ENCODE peak calls at places on chromosome 6, in six cellular contexts. N is body of pancreas, X is uterus, L is testis, A is transverse colon, O is prostate gland. C is an unnamed sample.
A peak's percentile ranks its signal among the peaks of the same experiment; 100 is the strongest.

GRCh38 chr6:149852180-149852579 is 12.0 kb downstream of the LRP11 start:
- DNase-seq in N (no peak), X (no peak), L (no peak), A (no peak), O (no peak), C (peak; percentile 62)

GRCh38 chr6:10422282-10423034 is 7.6 kb upstream of the TFAP2A start:
- DNase-seq in N (no peak), X (no peak), L (no peak), A (no peak), O (no peak), C (no peak)

GRCh38 chr6:112205521-112206458 is 48.6 kb downstream of the LAMA4 start:
- DNase-seq in N (no peak), X (no peak), L (no peak), A (no peak), O (no peak), C (peak; percentile 45)

GRCh38 chr6:106163446-106163965 is 77.4 kb downstream of the PRDM1 start:
- DNase-seq in N (peak; percentile 47), X (peak; percentile 18), L (peak; percentile 18), A (peak; percentile 52), O (no peak), C (peak; percentile 76)

GRCh38 chr6:113049190-113049589 is 702.1 kb downstream of the RFPL4B start:
- DNase-seq in N (no peak), X (no peak), L (no peak), A (no peak), O (no peak), C (peak; percentile 41)

GRCh38 chr6:27176096-27176495 is 71.4 kb upstream of the PRSS16 start:
- DNase-seq in N (no peak), X (no peak), L (no peak), A (no peak), O (no peak), C (peak; percentile 67)

GRCh38 chr6:3088446-3088845 is 20.2 kb downstream of the RIPK1 start:
- DNase-seq in N (no peak), X (no peak), L (no peak), A (no peak), O (no peak), C (peak; percentile 11)

GRCh38 chr6:50842446-50842845 is 23.8 kb downstream of the TFAP2B start:
- DNase-seq in N (no peak), X (no peak), L (no peak), A (no peak), O (no peak), C (no peak)

GRCh38 chr6:107444277-107444676 is 15.1 kb downstream of the PDSS2 start:
- DNase-seq in N (no peak), X (no peak), L (no peak), A (no peak), O (no peak), C (peak; percentile 15)

GRCh38 chr6:111803804-111804203 is 69.4 kb downstream of the FYN start:
- DNase-seq in N (no peak), X (no peak), L (no peak), A (no peak), O (no peak), C (peak; percentile 90)

GRCh38 chr6:15523679-15524630 is 138.9 kb downstream of the DTNBP1 start:
- DNase-seq in N (no peak), X (peak; percentile 13), L (peak; percentile 10), A (no peak), O (no peak), C (no peak)

GRCh38 chr6:39084506-39084905 is 30.5 kb downstream of the SAYSD1 start:
- DNase-seq in N (no peak), X (no peak), L (no peak), A (no peak), O (no peak), C (no peak)

GRCh38 chr6:82863771-82864170 is 201.9 kb downstream of the UBE3D start:
- DNase-seq in N (no peak), X (no peak), L (no peak), A (no peak), O (no peak), C (no peak)

GRCh38 chr6:7727951-7728854 is 2.3 kb downstream of the BMP6 start:
- DNase-seq in N (no peak), X (no peak), L (peak; percentile 37), A (peak; percentile 38), O (no peak), C (no peak)

GRCh38 chr6:119614138-119614537 is 264.6 kb upstream of the MAN1A1 start:
- DNase-seq in N (no peak), X (no peak), L (no peak), A (no peak), O (no peak), C (no peak)

GRCh38 chr6:21800948-21801438 is 207.4 kb downstream of the SOX4 start:
- DNase-seq in N (peak; percentile 23), X (no peak), L (no peak), A (no peak), O (no peak), C (peak; percentile 67)

GRCh38 chr6:168007592-168008338 is 10.3 kb downstream of the KIF25 start:
- DNase-seq in N (peak; percentile 65), X (no peak), L (no peak), A (no peak), O (peak; percentile 51), C (peak; percentile 99)

GRCh38 chr6:7528565-7528964 is 12.9 kb upstream of the DSP start:
- DNase-seq in N (no peak), X (no peak), L (no peak), A (no peak), O (no peak), C (peak; percentile 96)

GRCh38 chr6:17874753-17875152 is 112.7 kb downstream of the KIF13A start:
- DNase-seq in N (no peak), X (no peak), L (no peak), A (no peak), O (no peak), C (no peak)

GRCh38 chr6:87756858-87757257 is 54.8 kb upstream of the AKIRIN2 start:
- DNase-seq in N (peak; percentile 50), X (no peak), L (no peak), A (peak; percentile 39), O (no peak), C (peak; percentile 83)

GRCh38 chr6:25882066-25882496 is 8.0 kb upstream of the SLC17A3 start:
- DNase-seq in N (peak; percentile 10), X (no peak), L (peak; percentile 30), A (peak; percentile 13), O (no peak), C (no peak)
- TF ChIP-seq POLR2A in N (no peak), X (no peak), L (no peak), A (no peak), O (no peak), C (no peak)

DNA sequence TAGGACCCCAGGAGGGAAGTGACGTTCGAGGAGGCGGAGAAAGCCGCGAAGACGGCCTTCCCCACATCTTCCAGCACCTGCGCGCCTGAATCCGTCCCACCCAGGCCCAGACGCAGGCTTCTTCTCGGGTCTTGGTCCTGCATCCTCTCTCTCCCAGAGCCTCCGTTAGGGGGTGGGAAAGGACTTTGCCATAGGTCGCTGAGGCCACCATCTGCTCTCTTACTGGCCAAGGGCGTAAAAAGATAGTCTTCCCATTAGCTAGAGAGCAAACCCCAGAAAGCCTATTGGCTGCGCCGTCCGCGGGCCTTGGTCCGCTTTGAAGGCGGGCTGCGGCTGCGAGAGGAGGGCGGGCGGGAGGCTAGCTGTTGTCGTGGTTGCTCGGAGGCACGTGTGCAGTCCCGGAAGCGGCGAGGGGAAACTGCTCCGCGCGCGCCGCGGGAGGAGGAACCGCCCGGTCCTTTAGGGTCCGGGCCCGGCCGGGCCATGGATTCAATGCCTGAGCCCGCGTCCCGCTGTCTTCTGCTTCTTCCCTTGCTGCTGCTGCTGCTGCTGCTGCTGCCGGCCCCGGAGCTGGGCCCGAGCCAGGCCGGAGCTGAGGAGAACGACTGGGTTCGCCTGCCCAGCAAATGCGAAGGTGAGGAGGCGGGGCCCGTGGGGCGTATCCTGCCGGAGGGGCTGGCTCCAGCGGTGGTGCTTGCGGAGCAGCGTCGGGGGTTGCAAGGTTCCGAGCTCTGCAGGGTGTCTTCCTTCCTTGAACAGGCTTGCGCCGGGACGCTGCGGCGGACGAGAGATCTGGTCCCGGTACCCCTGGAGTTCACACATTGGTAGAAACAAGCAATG is at the start of gene CNPY3:
- DNase-seq in N (peak; percentile 97), X (peak; percentile 93), L (peak; percentile 96), A (peak; percentile 96), O (peak; percentile 94), C (peak; percentile 98)
- TF ChIP-seq POLR2A in N (peak; percentile 89), X (no peak), L (no peak), A (peak; percentile 86), O (peak; percentile 59), C (peak; percentile 56)

GRCh38 chr6:29598348-29598747 is 13.4 kb downstream of the OR2H2 start:
- DNase-seq in N (no peak), X (no peak), L (no peak), A (no peak), O (no peak), C (no peak)
- TF ChIP-seq POLR2A in N (no peak), X (no peak), L (no peak), A (no peak), O (no peak), C (no peak)

GRCh38 chr6:35924146-35924545 is 3.2 kb upstream of the SRPK1 start:
- DNase-seq in N (no peak), X (no peak), L (no peak), A (no peak), O (no peak), C (no peak)

GRCh38 chr6:35919085-35919826 is 1.6 kb downstream of the SRPK1 start:
- DNase-seq in N (peak; percentile 7), X (no peak), L (no peak), A (no peak), O (no peak), C (peak; percentile 57)

GRCh38 chr6:35919827-35920751 is 809 bp downstream of the SRPK1 start:
- DNase-seq in N (peak; percentile 72), X (no peak), L (peak; percentile 24), A (peak; percentile 65), O (peak; percentile 42), C (peak; percentile 78)

GRCh38 chr6:35922139-35922554 is 1.2 kb upstream of the SRPK1 start:
- DNase-seq in N (no peak), X (no peak), L (no peak), A (peak; percentile 37), O (no peak), C (no peak)

DNA sequence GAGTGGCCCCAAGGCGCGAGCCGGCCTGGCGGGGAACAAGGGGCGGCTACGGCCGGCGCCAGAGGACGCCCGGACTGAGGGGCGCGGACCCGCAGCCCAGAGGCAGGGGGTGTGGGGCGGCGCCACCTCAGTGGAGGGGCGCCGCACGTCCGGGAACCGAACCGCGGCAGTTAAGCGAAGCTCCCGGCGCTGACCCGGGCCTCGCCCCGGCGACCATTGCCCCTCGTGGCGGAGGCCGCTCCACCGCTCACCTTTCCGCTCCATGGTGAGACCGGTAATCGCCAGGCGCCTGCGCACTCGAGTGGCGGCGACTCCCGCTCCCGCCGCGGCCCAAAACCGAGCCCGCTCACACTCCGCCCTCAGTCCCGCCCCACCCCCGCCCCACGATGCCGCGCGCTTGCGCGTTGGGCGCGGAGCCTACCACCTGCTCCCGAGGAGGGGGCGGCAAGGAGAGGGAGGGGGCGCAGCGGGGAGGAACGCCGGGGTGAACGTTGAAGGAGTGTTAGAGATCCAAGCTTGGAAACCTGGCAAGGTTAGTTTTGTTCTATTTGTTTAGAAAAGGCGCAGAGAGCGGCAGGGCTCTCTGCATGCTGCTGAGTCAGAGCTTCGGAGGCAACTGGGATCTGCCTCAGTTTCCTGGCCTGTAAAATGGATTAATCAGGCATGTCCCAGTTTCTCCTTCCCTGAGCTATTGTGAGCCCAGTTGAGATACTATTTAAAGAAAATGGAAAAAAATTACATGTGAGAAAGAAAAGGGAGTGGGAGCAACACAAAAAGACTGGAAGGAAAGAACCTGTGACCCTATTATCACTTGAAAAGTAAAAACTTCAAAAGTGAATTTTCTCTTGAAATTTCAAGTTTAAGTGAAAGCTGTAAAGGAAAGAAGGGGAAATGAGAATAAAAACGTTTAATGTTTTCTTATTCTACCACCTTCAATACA is at the start of gene SRPK1:
- DNase-seq in N (peak; percentile 93), X (peak; percentile 80), L (peak; percentile 91), A (peak; percentile 94), O (peak; percentile 84), C (peak; percentile 74)
- TF ChIP-seq POLR2A in N (peak; percentile 83), X (peak; percentile 67), L (no peak), A (peak; percentile 81), O (peak; percentile 86), C (peak; percentile 48)